ENCODE peak calls at places on chromosomes 2 and 18, in five cellular contexts. I is neural progenitor cell, R is stomach, T is breast epithelium, N is IMR-90. Q is an unnamed sample. For H3K4me1 and H3K9me3, the result is how much of the 10 kb centered on the place peaks cover.

GRCh38 chr2:86675611-86676015 is 44.5 kb upstream of the RMND5A start:
- DNase-seq in I (no peak), R (peak), T (no peak), N (no peak), Q (no peak)

GRCh38 chr18:57728941-57729511 is 74.1 kb downstream of the ATP8B1 start:
- DNase-seq in I (no peak), R (peak), T (no peak), N (peak), Q (no peak)

GRCh38 chr18:62802523-62802922 is 87.2 kb downstream of the PHLPP1 start:
- DNase-seq in I (no peak), R (no peak), T (no peak), N (no peak), Q (no peak)

GRCh38 chr2:215435809-215436704 is at the start of gene FN1:
- DNase-seq in I (peak), R (peak), T (peak), N (peak), Q (peak)

GRCh38 chr2:230537531-230537976 is 121.6 kb downstream of the SP100 start:
- DNase-seq in I (no peak), R (no peak), T (no peak), N (no peak), Q (no peak)

GRCh38 chr18:54924948-54925347 is 34.3 kb downstream of the CCDC68 start:
- DNase-seq in I (no peak), R (no peak), T (no peak), N (peak), Q (no peak)

GRCh38 chr2:197847666-197848401 is 43.4 kb downstream of the PLCL1 start:
- DNase-seq in I (no peak), R (no peak), T (no peak), N (peak), Q (no peak)

GRCh38 chr2:46239847-46240181 is 57.4 kb upstream of the EPAS1 start:
- DNase-seq in I (no peak), R (no peak), T (no peak), N (no peak), Q (no peak)

GRCh38 chr2:166184789-166185188 is 57.0 kb upstream of the SCN1A start:
- DNase-seq in I (no peak), R (no peak), T (no peak), N (peak), Q (no peak)

GRCh38 chr2:173584676-173585453 is 230.2 kb downstream of the CDCA7 start:
- DNase-seq in I (no peak), R (no peak), T (no peak), N (no peak), Q (no peak)

GRCh38 chr18:11672846-11673454 is 16.1 kb upstream of the GNAL start:
- DNase-seq in I (no peak), R (no peak), T (no peak), N (no peak), Q (no peak)

DNA sequence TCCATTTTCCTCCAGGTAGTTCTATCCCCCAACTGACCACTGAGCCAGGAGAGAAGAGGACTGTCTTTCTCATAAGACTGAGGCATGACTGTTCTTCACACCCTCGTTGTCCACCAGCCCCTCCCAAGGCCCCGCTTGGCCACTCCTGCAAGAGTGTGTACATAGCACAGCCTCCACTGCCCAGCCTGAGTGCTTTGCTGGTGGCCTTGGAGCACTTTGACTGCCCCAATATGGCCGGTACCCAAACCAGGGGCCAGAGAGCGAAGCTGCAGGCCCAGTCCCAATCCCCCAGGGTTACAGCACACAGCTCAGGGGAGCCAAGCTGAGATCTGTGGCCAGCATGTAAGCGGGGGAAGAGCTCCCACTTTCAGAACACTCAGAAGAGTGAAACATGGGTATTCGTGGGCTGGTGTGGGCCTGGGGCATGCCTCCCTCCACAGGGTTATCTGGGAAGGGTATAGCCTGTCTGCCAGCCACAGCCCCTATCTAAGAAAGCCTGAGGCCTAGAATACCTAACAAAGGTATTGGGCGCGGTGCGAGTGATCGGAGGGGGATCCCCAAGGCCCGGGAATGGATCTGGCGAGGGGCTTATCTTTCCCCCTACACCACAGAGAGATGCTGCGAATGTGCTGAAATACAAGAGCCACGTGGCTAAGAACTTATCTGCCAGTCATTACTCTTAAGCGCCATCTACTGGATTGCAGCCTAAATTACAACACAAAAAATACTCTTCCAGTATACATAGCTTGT is 163.8 kb downstream of the WDPCP start:
- DNase-seq in I (peak), R (no peak), T (no peak), N (peak), Q (no peak)
- H3K4me1 ChIP-seq in I (under half), R (under half), T (under half), N (under half), Q (under half)

GRCh38 chr18:14922031-14922430 is 174.1 kb downstream of the ANKRD30B start:
- DNase-seq in I (no peak), R (no peak), T (no peak), N (no peak), Q (no peak)
- H3K9me3 ChIP-seq in I (under half), R (under half), T (under half), N (under half), Q (under half)

GRCh38 chr2:191846787-191847620 is at the start of gene CAVIN2:
- DNase-seq in I (peak), R (peak), T (peak), N (peak), Q (peak)
- H3K4me3 ChIP-seq in I (no peak), R (peak), T (peak), N (peak), Q (peak)

GRCh38 chr2:149745396-149745925 is 157.9 kb upstream of the MMADHC start:
- DNase-seq in I (no peak), R (no peak), T (no peak), N (no peak), Q (no peak)
- H3K4me1 ChIP-seq in I (under half), R (under half), T (under half), N (under half), Q (under half)